ENCODE peak calls at places on chromosomes 1 and 21, in five cellular contexts. F is bronchial epithelial cell, P is PC-3, M is H9, S is cardiac fibroblast. C is an unnamed sample.

GRCh38 chr1:234230414-234230862 is 142.8 kb upstream of the COA6 start:
- DNase-seq in P (no peak), F (no peak), M (no peak), S (no peak), C (no peak)

GRCh38 chr21:32524010-32524719 is 61.2 kb downstream of the TCP10L start:
- DNase-seq in S (peak; percentile 91), P (no peak), F (peak; percentile 78), M (no peak), C (peak; percentile 75)

GRCh38 chr1:66247415-66248208 is 286.3 kb upstream of the SGIP1 start:
- DNase-seq in P (no peak), F (no peak), S (no peak), M (no peak), C (no peak)

GRCh38 chr1:53982034-53982761 is 35.8 kb downstream of the LDLRAD1 start:
- DNase-seq in S (peak; percentile 40), P (peak; percentile 9), F (no peak), M (peak; percentile 84), C (peak; percentile 45)

GRCh38 chr1:153375511-153375910 is at the start of gene S100A12:
- DNase-seq in M (no peak), S (peak; percentile 85), P (peak; percentile 98), F (peak; percentile 98), C (peak; percentile 79)

GRCh38 chr1:110596312-110596711 is 9.8 kb downstream of the KCNA2 start:
- DNase-seq in M (no peak), F (no peak), P (no peak), S (no peak), C (no peak)

GRCh38 chr1:62309906-62310305 is 9.3 kb downstream of the KANK4 start:
- DNase-seq in P (peak; percentile 26), F (no peak), M (no peak), S (no peak), C (no peak)

GRCh38 chr1:208604295-208604694 is 360.1 kb upstream of the PLXNA2 start:
- DNase-seq in M (no peak), P (peak; percentile 86), F (peak; percentile 88), S (no peak), C (peak; percentile 62)

DNA sequence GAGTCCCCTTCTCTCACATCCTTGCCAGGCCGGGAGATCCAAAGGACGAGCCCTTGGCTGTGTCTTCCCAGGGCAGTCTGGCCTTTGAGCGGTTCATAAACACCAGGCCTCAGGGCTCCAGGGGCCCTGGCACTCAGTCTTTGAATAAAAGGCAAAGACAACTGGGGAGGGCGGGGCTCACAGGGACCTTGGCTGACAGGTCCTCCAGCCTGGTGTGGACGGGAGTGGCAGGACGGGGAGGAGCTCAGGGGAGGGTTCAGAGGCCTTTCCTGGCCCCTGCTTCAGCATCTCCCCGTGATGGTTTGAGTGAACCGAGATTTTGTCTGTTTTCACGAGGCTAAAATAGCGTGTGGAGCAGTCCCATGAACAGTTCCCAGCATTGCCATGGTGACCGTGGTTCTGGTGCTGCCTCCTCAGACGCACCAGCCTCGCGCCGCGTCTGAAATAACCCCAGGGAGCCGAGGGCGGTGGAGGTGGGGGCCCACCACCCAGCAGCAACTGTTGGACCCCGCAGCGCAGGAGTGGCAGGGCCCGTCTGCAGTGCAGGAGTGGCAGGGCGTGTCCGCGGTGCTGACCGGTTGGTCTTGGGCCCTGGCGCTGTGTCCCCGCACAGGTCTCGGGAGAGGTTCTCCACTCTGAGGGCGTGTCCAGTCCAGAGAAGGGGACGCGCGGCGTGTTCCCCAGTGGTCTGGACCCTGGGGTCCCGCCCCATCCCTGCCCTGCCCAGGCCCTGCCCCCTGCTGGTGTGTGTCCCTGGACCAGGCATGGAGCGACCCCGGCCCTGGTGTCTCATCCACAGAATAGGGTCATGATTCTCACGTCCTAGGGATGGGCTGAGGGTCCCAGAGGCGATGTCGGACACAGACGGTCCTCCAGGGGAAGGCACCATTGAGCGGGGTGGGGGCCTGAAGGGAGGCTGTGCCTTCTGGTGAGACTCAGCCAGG is 7.1 kb upstream of the PRKCZ start:
- DNase-seq in P (peak; percentile 60), M (no peak), S (no peak), F (no peak), C (no peak)
- TF ChIP-seq CTCF in P (peak; percentile 47), M (no peak), S (no peak), F (no peak), C (no peak)

DNA sequence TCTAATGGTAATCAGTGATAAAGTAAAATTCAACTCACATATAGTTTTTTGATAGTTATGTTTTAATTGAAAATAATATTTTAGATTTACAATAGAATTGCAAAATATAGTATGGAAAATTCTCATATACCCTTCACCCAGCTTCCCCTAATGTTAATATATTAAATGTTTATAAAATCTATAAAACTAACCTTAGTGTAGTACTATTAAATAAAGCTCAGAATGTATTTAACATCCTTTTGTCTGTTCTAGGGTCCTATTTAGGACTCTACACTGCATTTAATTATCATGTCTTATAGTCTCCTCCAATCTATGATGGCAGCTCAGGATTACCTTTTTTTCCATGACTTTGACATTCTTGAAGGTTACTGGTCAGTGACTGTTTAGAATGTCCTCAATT is 389.2 kb downstream of the LMX1A start:
- DNase-seq in P (no peak), F (no peak), S (no peak), M (no peak), C (no peak)
- TF ChIP-seq CTCF in P (no peak), F (no peak), S (no peak), M (no peak), C (no peak)

GRCh38 chr1:1032428-1032827 is 12.5 kb downstream of the AGRN start:
- DNase-seq in M (peak; percentile 70), P (no peak), F (no peak), S (no peak), C (no peak)
- TF ChIP-seq CTCF in M (no peak), P (no peak), F (peak; percentile 28), S (peak; percentile 2), C (no peak)

GRCh38 chr1:164702664-164703063 is 143.7 kb downstream of the PBX1 start:
- DNase-seq in S (no peak), P (no peak), M (no peak), F (peak; percentile 21), C (no peak)

GRCh38 chr1:164703971-164704411 is 145.0 kb downstream of the PBX1 start:
- DNase-seq in F (no peak), S (no peak), P (no peak), M (no peak), C (no peak)

GRCh38 chr1:164703415-164703814 is 144.4 kb downstream of the PBX1 start:
- DNase-seq in F (no peak), M (no peak), S (no peak), P (no peak), C (no peak)

GRCh38 chr1:164706596-164706995 is 147.6 kb downstream of the PBX1 start:
- DNase-seq in F (peak; percentile 36), M (no peak), P (peak; percentile 51), S (peak; percentile 22), C (peak; percentile 22)

GRCh38 chr1:164704954-164705353 is 146.0 kb downstream of the PBX1 start:
- DNase-seq in S (no peak), P (no peak), F (no peak), M (no peak), C (no peak)
- TF ChIP-seq CTCF in S (no peak), P (peak; percentile 39), F (no peak), M (peak; percentile 61), C (peak; percentile 44)